ENCODE peak calls at places on chromosomes 5 and 9, in nine cellular contexts. K is AG09319, O is left lung, F is HFFc6, C is HTR-8/SVneo, Q is Calu3, W is Right ventricle myocardium superior, U is foreskin fibroblast, Y is memory B cell. T is an unnamed sample.

GRCh38 chr5:138803285-138803684 is 50.1 kb downstream of the CTNNA1 start:
- DNase-seq in K (no peak), O (no peak), C (no peak), Q (no peak), F (no peak), W (no peak), U (no peak), Y (no peak), T (no peak)

GRCh38 chr5:78050888-78051287 is 243.6 kb downstream of the AP3B1 start:
- DNase-seq in C (peak), Y (no peak), O (no peak), U (peak), Q (no peak), W (no peak), K (no peak), F (peak), T (no peak)

GRCh38 chr5:87572092-87572491 is 159.4 kb upstream of the CCNH start:
- DNase-seq in K (no peak), C (no peak), Q (no peak), Y (no peak), U (no peak), F (no peak), O (no peak), W (no peak), T (no peak)

GRCh38 chr5:54379590-54379989 is 69.2 kb upstream of the ARL15 start:
- DNase-seq in U (no peak), Q (no peak), O (no peak), Y (no peak), K (no peak), C (no peak), W (no peak), F (no peak), T (no peak)

GRCh38 chr5:111320953-111321352 is 96.8 kb downstream of the CAMK4 start:
- DNase-seq in O (no peak), C (no peak), F (no peak), K (no peak), W (no peak), U (no peak), Q (no peak), Y (no peak), T (no peak)

GRCh38 chr9:96135071-96135825 is 166.7 kb downstream of the HSD17B3 start:
- DNase-seq in K (no peak), Y (no peak), O (no peak), C (no peak), U (peak), F (no peak), W (no peak), Q (no peak), T (no peak)

GRCh38 chr5:53874409-53874808 is 314.0 kb downstream of the NDUFS4 start:
- DNase-seq in K (no peak), Q (peak), C (peak), U (peak), F (no peak), O (no peak), W (no peak), Y (no peak), T (no peak)

GRCh38 chr5:92470770-92471169 is 1087.7 kb upstream of the ARRDC3 start:
- DNase-seq in O (no peak), K (no peak), Y (no peak), U (no peak), F (no peak), Q (no peak), C (no peak), W (no peak), T (no peak)

GRCh38 chr5:35247645-35248034 is 17.4 kb upstream of the PRLR start:
- DNase-seq in O (no peak), F (no peak), Q (no peak), Y (no peak), U (peak), W (no peak), C (no peak), K (no peak), T (no peak)

GRCh38 chr5:160473736-160474483 is 52.3 kb downstream of the PTTG1 start:
- DNase-seq in F (no peak), C (no peak), K (no peak), U (no peak), Y (no peak), W (no peak), Q (no peak), O (no peak), T (no peak)

GRCh38 chr9:12794024-12794799 is 19.4 kb downstream of the LURAP1L start:
- DNase-seq in C (no peak), W (no peak), K (peak), Y (no peak), O (no peak), U (peak), F (no peak), Q (no peak), T (no peak)

GRCh38 chr5:149580808-149581191 is 498 bp upstream of the ARHGEF37 start:
- DNase-seq in F (no peak), U (no peak), Q (no peak), Y (no peak), K (no peak), O (no peak), C (no peak), W (no peak), T (no peak)

GRCh38 chr5:120464627-120465280 is 654 bp downstream of the PRR16 start:
- DNase-seq in U (peak), F (peak), O (peak), Y (peak), K (no peak), W (peak), C (peak), Q (peak), T (peak)

GRCh38 chr5:171310816-171311697 is 2.0 kb downstream of the TLX3 start:
- DNase-seq in O (no peak), Q (no peak), F (no peak), C (no peak), W (no peak), Y (no peak), K (no peak), U (peak), T (peak)

GRCh38 chr5:10886497-10886896 is 125.5 kb upstream of the DAP start:
- DNase-seq in O (no peak), F (no peak), C (no peak), K (no peak), Y (no peak), U (no peak), W (no peak), Q (no peak), T (no peak)

GRCh38 chr9:133979124-133979920 is 12.8 kb downstream of the VAV2 start:
- DNase-seq in K (no peak), U (peak), C (no peak), F (no peak), O (peak), W (peak), Y (peak), Q (no peak), T (no peak)

GRCh38 chr5:149265559-149265958 is 6.1 kb upstream of the AFAP1L1 start:
- DNase-seq in Y (no peak), U (peak), K (peak), F (peak), C (peak), O (no peak), Q (peak), W (no peak), T (no peak)

GRCh38 chr5:17374157-17374556 is 123.9 kb upstream of the TAF11L2 start:
- DNase-seq in K (no peak), U (peak), O (no peak), F (no peak), C (no peak), Y (no peak), Q (no peak), W (no peak), T (no peak)

GRCh38 chr5:180603076-180603591 is 11.8 kb upstream of the SCGB3A1 start:
- DNase-seq in W (peak), C (no peak), K (no peak), Y (no peak), O (peak), F (no peak), Q (no peak), U (no peak), T (peak)

GRCh38 chr5:65332591-65332990 is 149.1 kb downstream of the ADAMTS6 start:
- DNase-seq in Q (no peak), O (no peak), C (no peak), K (no peak), Y (no peak), F (no peak), U (no peak), W (no peak), T (no peak)

GRCh38 chr9:104776787-104777186 is 12.9 kb downstream of the NIPSNAP3B start:
- DNase-seq in U (peak), C (no peak), O (no peak), Y (no peak), Q (no peak), F (peak), K (no peak), W (no peak), T (no peak)

GRCh38 chr9:76704601-76705204 is 59.5 kb upstream of the PCA3 start:
- DNase-seq in Q (peak), Y (peak), K (peak), C (peak), O (no peak), F (peak), U (peak), W (no peak), T (no peak)

GRCh38 chr9:97557606-97558095 is 56.2 kb downstream of the TMOD1 start:
- DNase-seq in U (no peak), O (no peak), C (no peak), Q (no peak), W (peak), Y (no peak), K (no peak), F (no peak), T (peak)

GRCh38 chr9:100472725-100473261 is at the start of gene TMEFF1:
- DNase-seq in Y (peak), U (peak), C (peak), W (peak), O (peak), Q (peak), K (no peak), F (no peak), T (peak)

GRCh38 chr9:73683862-73684591 is 532.4 kb downstream of the ANXA1 start:
- DNase-seq in C (no peak), Y (no peak), U (peak), Q (peak), K (peak), O (no peak), F (peak), W (no peak), T (no peak)

GRCh38 chr9:131056781-131057506 is 39.4 kb upstream of the AIF1L start:
- DNase-seq in C (no peak), U (no peak), Y (no peak), K (no peak), F (no peak), O (no peak), W (no peak), Q (no peak), T (no peak)

GRCh38 chr5:76542887-76543690 is 80.1 kb downstream of the F2RL2 start:
- DNase-seq in Q (no peak), F (no peak), Y (no peak), C (no peak), U (no peak), O (no peak), K (no peak), W (no peak), T (no peak)

GRCh38 chr5:121988443-121988842 is 26.7 kb downstream of the SRFBP1 start:
- DNase-seq in F (no peak), Q (no peak), O (no peak), W (no peak), K (no peak), U (no peak), Y (no peak), C (no peak), T (no peak)

GRCh38 chr9:111232997-111233790 is 96.8 kb downstream of the OR2K2 start:
- DNase-seq in K (no peak), U (peak), F (no peak), Y (no peak), W (no peak), Q (no peak), C (peak), O (no peak), T (no peak)

GRCh38 chr5:14217587-14217986 is 74.4 kb downstream of the TRIO start:
- DNase-seq in Q (no peak), Y (no peak), K (no peak), F (no peak), W (no peak), U (no peak), C (no peak), O (no peak), T (no peak)

GRCh38 chr5:115320515-115320914 is 24.1 kb upstream of the CCDC112 start:
- DNase-seq in F (no peak), Y (no peak), Q (no peak), K (no peak), C (no peak), O (no peak), U (no peak), W (no peak), T (no peak)

GRCh38 chr5:88130189-88130815 is 138.3 kb downstream of the TMEM161B start:
- DNase-seq in C (no peak), Q (no peak), Y (no peak), O (no peak), F (no peak), W (no peak), K (no peak), U (no peak), T (no peak)

GRCh38 chr5:156383510-156383909 is 56.5 kb downstream of the SGCD start:
- DNase-seq in Y (no peak), W (no peak), K (peak), O (no peak), F (peak), U (peak), Q (no peak), C (no peak), T (no peak)

GRCh38 chr5:179959627-179960026 is 51.9 kb upstream of the TBC1D9B start:
- DNase-seq in O (no peak), C (no peak), Y (no peak), F (no peak), U (no peak), Q (no peak), W (no peak), K (no peak), T (no peak)

T was measured in thyroid gland.